ENCODE peak calls at places on chromosomes 2 and 18, in seven cellular contexts. A is H1, T is A549, I is sigmoid colon, B is K562, P is ovary, X is tibial nerve. G is an unnamed sample. For H3K9me3, the result is how much of the 10 kb centered on the place peaks cover.

GRCh38 chr2:199692489-199692888 is 158.5 kb downstream of the FTCDNL1 start:
- DNase-seq in X (no peak), P (peak), A (no peak), T (no peak), B (no peak), I (no peak), G (no peak)

GRCh38 chr2:122145805-122146204 is 390.4 kb downstream of the TSN start:
- DNase-seq in X (no peak), I (no peak), A (no peak), P (no peak), T (no peak), B (no peak), G (peak)

GRCh38 chr2:190352668-190353536 is 9.5 kb downstream of the INPP1 start:
- DNase-seq in T (no peak), A (no peak), B (peak), I (no peak), X (no peak), P (no peak), G (no peak)

GRCh38 chr2:136653836-136654235 is 111.5 kb upstream of the THSD7B start:
- DNase-seq in X (no peak), I (no peak), T (no peak), B (no peak), A (no peak), P (no peak), G (no peak)

GRCh38 chr2:27135471-27135955 is 1.1 kb upstream of the PREB start:
- DNase-seq in X (no peak), B (no peak), A (no peak), T (no peak), P (no peak), I (no peak), G (no peak)

GRCh38 chr2:172693037-172693436 is 42.6 kb upstream of the RAPGEF4 start:
- DNase-seq in A (no peak), B (no peak), P (no peak), T (peak), I (peak), X (no peak), G (no peak)

GRCh38 chr2:112168422-112169124 is 30.4 kb downstream of the FBLN7 start:
- DNase-seq in B (no peak), T (no peak), X (no peak), P (no peak), I (no peak), A (no peak), G (no peak)

GRCh38 chr2:108278631-108279030 is 10.1 kb upstream of the SULT1C2 start:
- DNase-seq in A (no peak), I (no peak), B (no peak), X (no peak), P (no peak), T (no peak), G (no peak)

GRCh38 chr2:42901076-42901645 is 108.8 kb upstream of the HAAO start:
- DNase-seq in I (no peak), B (no peak), A (no peak), P (no peak), X (no peak), T (no peak), G (no peak)

GRCh38 chr2:219124379-219125110 is 36.1 kb downstream of the NHEJ1 start:
- DNase-seq in I (no peak), A (no peak), B (peak), X (no peak), P (peak), T (no peak), G (no peak)

GRCh38 chr2:88125924-88126771 is 1.7 kb downstream of the FABP1 start:
- DNase-seq in P (no peak), X (no peak), A (no peak), I (no peak), B (no peak), T (no peak), G (peak)

GRCh38 chr18:79335833-79336360 is 59.8 kb upstream of the NFATC1 start:
- DNase-seq in X (no peak), I (no peak), T (no peak), P (no peak), A (no peak), B (no peak), G (no peak)

GRCh38 chr2:118102433-118103082 is 14.3 kb downstream of the INSIG2 start:
- DNase-seq in A (no peak), X (no peak), P (no peak), T (no peak), I (no peak), B (no peak), G (no peak)

GRCh38 chr18:54742654-54743053 is 85.6 kb upstream of the RAB27B start:
- DNase-seq in T (peak), I (peak), X (peak), B (no peak), A (no peak), P (peak), G (no peak)

GRCh38 chr2:149143734-149144133 is 105.2 kb downstream of the LYPD6B start:
- DNase-seq in T (no peak), A (no peak), P (no peak), B (no peak), X (no peak), I (no peak), G (peak)

GRCh38 chr2:105141099-105141614 is 100.4 kb upstream of the GPR45 start:
- DNase-seq in I (no peak), P (no peak), B (no peak), T (no peak), A (peak), X (no peak), G (no peak)

DNA sequence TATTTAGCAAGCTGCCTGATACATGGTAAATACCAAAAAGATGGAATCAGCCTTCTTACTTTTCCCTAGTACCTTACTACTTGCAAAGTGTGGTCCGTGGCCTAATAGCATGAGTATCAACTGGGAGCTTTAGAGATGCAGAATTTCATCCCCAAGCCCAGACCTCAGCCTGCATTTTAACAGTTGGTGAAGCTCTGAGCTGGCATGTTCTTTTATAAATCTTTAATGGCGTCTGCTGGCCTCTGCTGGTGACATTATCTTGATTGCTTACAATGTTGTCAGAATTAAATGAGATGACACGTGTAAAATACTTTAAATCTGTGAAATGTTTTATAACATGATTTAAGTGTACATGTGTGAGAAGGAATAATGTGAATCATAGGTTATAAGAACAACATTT is 115.1 kb upstream of the NOSTRIN start:
- DNase-seq in B (no peak), A (no peak), P (no peak), T (peak), X (peak), I (no peak), G (no peak)
- TF ChIP-seq CTCF in B (no peak), A (peak), P (no peak), T (peak), X (no peak), I (no peak), G (no peak)

DNA sequence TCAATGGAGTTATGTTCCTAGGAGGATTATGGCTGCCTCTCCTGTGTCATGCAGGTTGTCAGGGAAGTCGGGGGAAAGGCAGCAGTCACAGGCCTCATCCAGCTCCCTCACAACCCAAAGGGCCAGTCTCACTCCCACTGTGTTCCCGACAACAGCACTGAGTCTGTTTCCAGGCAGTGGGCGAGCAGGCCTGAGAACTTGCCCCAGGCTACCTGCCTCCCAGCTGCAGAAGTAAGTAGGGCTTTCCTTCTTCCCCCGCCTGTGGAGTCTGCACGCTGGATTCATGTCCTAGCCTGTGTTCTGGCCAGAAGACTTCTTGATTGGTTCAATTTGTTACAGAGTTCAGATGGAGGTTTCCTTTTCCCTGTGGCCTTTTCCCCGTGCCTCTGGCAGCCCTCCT is 8.2 kb upstream of the ZNF638 start:
- DNase-seq in X (no peak), I (no peak), T (no peak), B (no peak), A (no peak), P (no peak), G (no peak)
- H3K9me3 ChIP-seq in X (under half), I (under half), T (under half), B (under half), A (under half), P (under half), G (under half)

DNA sequence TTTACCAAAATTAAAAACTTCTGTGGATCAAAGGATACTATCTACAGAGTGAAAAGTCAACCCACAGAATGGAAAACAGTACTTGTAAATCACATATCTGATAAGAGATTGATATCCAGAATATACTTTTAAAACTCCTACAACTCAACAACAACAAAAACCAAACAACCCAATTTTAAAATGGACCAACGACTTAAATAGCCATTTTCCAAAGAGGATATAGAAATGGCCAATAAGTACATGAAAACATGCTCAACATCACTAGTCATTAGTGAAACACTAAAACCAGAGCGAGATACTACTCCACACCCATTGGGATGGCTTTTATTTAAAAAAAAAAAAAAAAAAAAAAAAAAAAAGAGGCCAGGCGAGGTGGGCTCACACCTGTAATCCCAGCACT is 68.1 kb downstream of the DYM start:
- DNase-seq in I (no peak), B (no peak), X (no peak), P (no peak), A (no peak), T (no peak), G (no peak)
- TF ChIP-seq EP300 in I (no peak), B (no peak), X (no peak), P (no peak), A (no peak), T (no peak), G (no peak)

DNA sequence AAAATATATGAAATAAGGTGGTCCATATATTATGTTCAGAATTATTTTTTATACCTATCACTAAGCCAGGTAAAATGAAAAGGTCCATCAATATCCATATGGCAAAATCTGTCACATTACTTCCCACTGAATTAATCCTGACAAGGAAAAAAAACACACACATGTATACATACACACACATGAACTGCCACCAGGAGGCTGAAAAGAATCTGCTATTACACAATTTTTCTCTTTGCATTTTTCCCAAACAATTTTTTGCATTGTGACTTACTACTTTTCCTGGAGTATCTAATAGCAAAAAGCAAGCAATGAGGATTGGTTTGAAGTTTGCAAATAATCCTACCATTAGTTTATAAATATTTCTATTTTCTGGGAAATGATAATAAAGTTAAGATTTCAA is 128.2 kb upstream of the CD226 start:
- DNase-seq in I (no peak), T (no peak), X (no peak), A (no peak), P (no peak), B (no peak), G (no peak)
- TF ChIP-seq CTCF in I (no peak), T (no peak), X (no peak), A (no peak), P (no peak), B (no peak), G (no peak)

GRCh38 chr2:220424561-220424960 is 797.1 kb downstream of the SLC4A3 start:
- DNase-seq in A (no peak), I (no peak), P (no peak), X (no peak), T (no peak), B (no peak), G (no peak)
- H3K9me3 ChIP-seq in A (under half), I (under half), P (under half), X (under half), T (under half), B (under half), G (under half)

GRCh38 chr2:134244091-134244490 is 9.8 kb upstream of the MGAT5 start:
- DNase-seq in A (no peak), B (no peak), T (no peak), X (no peak), I (no peak), P (no peak), G (no peak)

GRCh38 chr2:134244587-134244986 is 9.3 kb upstream of the MGAT5 start:
- DNase-seq in P (no peak), A (no peak), X (no peak), B (no peak), I (no peak), T (no peak), G (no peak)

GRCh38 chr2:134243244-134243643 is 10.6 kb upstream of the MGAT5 start:
- DNase-seq in P (no peak), B (no peak), A (no peak), X (no peak), T (no peak), I (no peak), G (peak)

GRCh38 chr2:134240061-134240460 is 13.8 kb upstream of the MGAT5 start:
- DNase-seq in B (no peak), I (no peak), X (no peak), T (no peak), P (no peak), A (no peak), G (peak)

GRCh38 chr2:134241911-134242310 is 12.0 kb upstream of the MGAT5 start:
- DNase-seq in I (no peak), B (no peak), T (no peak), P (no peak), X (no peak), A (no peak), G (no peak)
- TF ChIP-seq EP300 in I (no peak), B (no peak), T (no peak), P (no peak), X (no peak), A (no peak), G (no peak)

G was measured in esophagus muscularis mucosa.